ENCODE peak calls at places on chromosome 13, in four cellular contexts. X is dorsolateral prefrontal cortex; F is CD8-positive, alpha-beta T cell; O is NCI-H2227 treated with DMSO at 0.1 percent for 48 hours. T is an unnamed sample.
A peak's percentile ranks its signal among the peaks of the same experiment; 100 is the strongest.

GRCh38 chr13:111460548-111461444 is 140.4 kb downstream of the TEX29 start:
- DNase-seq in X (peak; percentile 73), F (peak; percentile 45), O (peak; percentile 31), T (peak; percentile 16)

GRCh38 chr13:38530492-38530891 is 156.4 kb upstream of the FREM2 start:
- DNase-seq in F (no peak), X (no peak), O (no peak), T (no peak)

GRCh38 chr13:44748439-44748838 is 172.3 kb upstream of the TSC22D1 start:
- DNase-seq in F (no peak), X (no peak), O (no peak), T (no peak)

GRCh38 chr13:74986609-74987008 is 495.4 kb downstream of the TBC1D4 start:
- DNase-seq in X (no peak), F (no peak), O (no peak), T (no peak)

GRCh38 chr13:20182231-20182846 is 10.4 kb downstream of the GJB2 start:
- DNase-seq in X (no peak), O (peak; percentile 53), F (peak; percentile 62), T (peak; percentile 76)

GRCh38 chr13:24146961-24147569 is 13.5 kb upstream of the SPATA13 start:
- DNase-seq in O (no peak), X (no peak), F (no peak), T (no peak)

GRCh38 chr13:51681037-51681678 is 96.9 kb downstream of the WDFY2 start:
- DNase-seq in F (no peak), X (no peak), O (no peak), T (no peak)

GRCh38 chr13:71714802-71715375 is 152.1 kb downstream of the DACH1 start:
- DNase-seq in X (no peak), F (no peak), O (no peak), T (no peak)

GRCh38 chr13:32264407-32264806 is 50.8 kb downstream of the ZAR1L start:
- DNase-seq in O (no peak), F (no peak), X (no peak), T (no peak)

GRCh38 chr13:25881136-25881926 is 170.5 kb downstream of the SHISA2 start:
- DNase-seq in F (no peak), X (no peak), O (no peak), T (no peak)

GRCh38 chr13:31015207-31015606 is 82.8 kb downstream of the TEX26 start:
- DNase-seq in X (no peak), F (no peak), O (no peak), T (no peak)

GRCh38 chr13:50928609-50929274 is 19.2 kb downstream of the RNASEH2B start:
- DNase-seq in X (no peak), F (no peak), O (no peak), T (no peak)

GRCh38 chr13:35500071-35500595 is 23.6 kb upstream of the MAB21L1 start:
- DNase-seq in F (no peak), X (no peak), O (no peak), T (peak; percentile 47)

GRCh38 chr13:37144661-37145060 is 39.2 kb upstream of the CSNK1A1L start:
- DNase-seq in X (no peak), F (no peak), O (no peak), T (no peak)